ENCODE peak calls at places on chromosomes 7 and 10, in six cellular contexts. Z is fibroblast of villous mesenchyme, W is cardiac muscle cell, E is AG04449, X is chondrocyte, J is astrocyte of the spinal cord. T is an unnamed sample.

GRCh38 chr7:22651534-22652243 is 75.3 kb upstream of the IL6 start:
- DNase-seq in X (no peak), E (no peak), J (peak), W (peak), Z (no peak), T (no peak)

GRCh38 chr10:92970301-92971070 is 90.1 kb upstream of the CYP26C1 start:
- DNase-seq in W (peak), J (peak), E (no peak), X (no peak), Z (no peak), T (no peak)

GRCh38 chr7:114426824-114427223 is 12.2 kb downstream of the FOXP2 start:
- DNase-seq in E (no peak), J (peak), X (no peak), W (peak), Z (peak), T (no peak)

GRCh38 chr10:28442375-28442774 is 90.5 kb upstream of the WAC start:
- DNase-seq in E (no peak), W (no peak), Z (no peak), J (no peak), X (no peak), T (no peak)

GRCh38 chr10:77795426-77796055 is 131.0 kb downstream of the DLG5 start:
- DNase-seq in Z (no peak), W (no peak), J (no peak), X (peak), E (no peak), T (no peak)

GRCh38 chr10:73584737-73585136 is 6.4 kb downstream of the USP54 start:
- DNase-seq in J (peak), Z (peak), X (no peak), E (no peak), W (peak), T (no peak)

GRCh38 chr10:5293691-5294550 is 70.8 kb upstream of the UCN3 start:
- DNase-seq in Z (peak), E (no peak), W (peak), X (no peak), J (peak), T (no peak)

GRCh38 chr7:29469984-29470557 is 93.6 kb upstream of the PRR15 start:
- DNase-seq in E (no peak), J (no peak), Z (no peak), W (no peak), X (no peak), T (no peak)

GRCh38 chr10:109966961-109967738 is 40.6 kb upstream of the ADD3 start:
- DNase-seq in E (no peak), J (peak), Z (peak), W (peak), X (no peak), T (no peak)

GRCh38 chr10:70753841-70754621 is 31.1 kb downstream of the TBATA start:
- DNase-seq in X (peak), Z (no peak), E (no peak), W (peak), J (peak), T (no peak)

GRCh38 chr10:13949844-13950542 is 363.2 kb downstream of the PRPF18 start:
- DNase-seq in J (peak), X (no peak), Z (peak), E (peak), W (peak), T (no peak)

GRCh38 chr10:21873198-21873597 is 130.3 kb downstream of the DNAJC1 start:
- DNase-seq in X (no peak), J (no peak), Z (no peak), W (no peak), E (no peak), T (no peak)

GRCh38 chr10:116819999-116820677 is 29.2 kb upstream of the ENO4 start:
- DNase-seq in J (no peak), W (no peak), Z (no peak), E (no peak), X (no peak), T (no peak)

GRCh38 chr7:100890640-100891521 is 1.4 kb upstream of the UFSP1 start:
- DNase-seq in Z (no peak), J (no peak), E (no peak), X (no peak), W (peak), T (no peak)

GRCh38 chr10:72291019-72291532 is 17.4 kb downstream of the DDIT4 start:
- DNase-seq in E (no peak), X (no peak), W (no peak), Z (no peak), J (no peak), T (no peak)

GRCh38 chr7:124652237-124652636 is 113.4 kb downstream of the GPR37 start:
- DNase-seq in E (no peak), J (peak), Z (peak), X (no peak), W (no peak), T (no peak)

GRCh38 chr7:17095001-17095574 is 203.4 kb upstream of the AHR start:
- DNase-seq in J (peak), W (peak), X (no peak), Z (peak), E (peak), T (peak)

GRCh38 chr7:53596230-53596629 is 560.8 kb downstream of the POM121L12 start:
- DNase-seq in Z (no peak), E (no peak), W (no peak), J (peak), X (no peak), T (no peak)

GRCh38 chr10:124292911-124293640 is 125.6 kb downstream of the OAT start:
- DNase-seq in W (no peak), Z (no peak), J (peak), X (peak), E (no peak), T (no peak)

GRCh38 chr7:99987846-99988245 is 12.0 kb upstream of the AZGP1 start:
- DNase-seq in X (no peak), E (no peak), W (no peak), Z (no peak), J (no peak), T (no peak)

GRCh38 chr10:12780634-12781601 is 220.6 kb downstream of the CCDC3 start:
- DNase-seq in W (peak), J (peak), Z (no peak), E (no peak), X (no peak), T (no peak)

GRCh38 chr10:89115876-89116627 is 91.1 kb downstream of the CH25H start:
- DNase-seq in W (peak), J (peak), Z (no peak), E (no peak), X (no peak), T (no peak)

DNA sequence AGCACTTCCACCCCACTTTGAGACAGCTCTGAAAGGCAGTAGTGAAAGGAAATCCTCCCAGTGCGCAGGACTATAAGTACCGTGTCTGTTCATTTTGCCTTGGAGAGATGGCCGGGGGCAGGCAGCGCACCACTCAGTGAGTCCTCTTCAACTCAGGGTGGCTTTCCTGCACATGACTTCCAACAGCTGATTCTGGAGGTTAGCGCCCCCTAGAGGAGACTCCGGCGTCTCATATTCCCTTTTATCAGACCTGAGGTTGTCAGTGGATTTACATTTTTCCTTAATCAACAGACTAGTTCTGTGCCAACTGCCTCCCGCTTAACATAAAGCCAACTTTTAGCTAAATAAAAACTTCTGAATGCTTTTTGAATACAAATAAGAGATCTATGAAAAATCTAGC is 101.0 kb downstream of the HERPUD2 start:
- DNase-seq in Z (no peak), W (no peak), X (no peak), J (no peak), E (no peak), T (no peak)
- TF ChIP-seq CTCF in Z (peak), W (peak), X (peak), J (peak), E (no peak), T (peak)

GRCh38 chr7:47474937-47475879 is 106.7 kb downstream of the TNS3 start:
- DNase-seq in J (peak), Z (peak), X (no peak), E (peak), W (peak), T (peak)
- TF ChIP-seq CTCF in J (peak), Z (peak), X (peak), E (no peak), W (peak), T (peak)

DNA sequence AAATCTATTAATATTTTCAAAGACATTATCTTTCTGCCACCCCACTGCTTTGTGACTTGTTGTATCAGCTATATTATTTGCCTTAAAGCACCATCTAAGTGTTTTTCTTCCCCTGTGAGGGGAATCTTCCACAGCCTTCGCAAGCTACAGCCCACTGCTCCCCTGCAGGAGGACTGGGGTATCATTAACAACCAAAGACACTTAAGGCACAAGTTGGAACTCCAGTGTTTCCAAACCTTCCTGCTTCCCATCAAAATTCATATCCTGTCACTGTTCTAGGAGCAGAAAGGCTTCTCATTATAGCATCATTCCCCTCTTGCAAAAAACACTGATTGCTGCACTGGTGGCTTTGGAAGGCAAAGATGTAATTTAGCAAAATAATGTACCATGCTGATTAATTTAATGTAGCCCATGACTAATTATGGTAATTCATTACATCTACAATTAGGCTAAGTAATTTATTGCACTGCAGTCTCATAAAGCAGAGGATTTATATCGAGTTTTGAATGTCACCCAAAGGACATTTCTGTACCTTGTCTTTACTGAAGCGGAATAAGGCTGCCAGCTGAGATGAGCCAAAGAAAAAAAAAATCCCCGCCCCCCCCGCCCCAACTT is 207.1 kb downstream of the SKAP2 start:
- DNase-seq in W (no peak), X (no peak), J (no peak), Z (no peak), E (no peak), T (no peak)
- TF ChIP-seq CTCF in W (no peak), X (no peak), J (no peak), Z (no peak), E (no peak), T (no peak)

DNA sequence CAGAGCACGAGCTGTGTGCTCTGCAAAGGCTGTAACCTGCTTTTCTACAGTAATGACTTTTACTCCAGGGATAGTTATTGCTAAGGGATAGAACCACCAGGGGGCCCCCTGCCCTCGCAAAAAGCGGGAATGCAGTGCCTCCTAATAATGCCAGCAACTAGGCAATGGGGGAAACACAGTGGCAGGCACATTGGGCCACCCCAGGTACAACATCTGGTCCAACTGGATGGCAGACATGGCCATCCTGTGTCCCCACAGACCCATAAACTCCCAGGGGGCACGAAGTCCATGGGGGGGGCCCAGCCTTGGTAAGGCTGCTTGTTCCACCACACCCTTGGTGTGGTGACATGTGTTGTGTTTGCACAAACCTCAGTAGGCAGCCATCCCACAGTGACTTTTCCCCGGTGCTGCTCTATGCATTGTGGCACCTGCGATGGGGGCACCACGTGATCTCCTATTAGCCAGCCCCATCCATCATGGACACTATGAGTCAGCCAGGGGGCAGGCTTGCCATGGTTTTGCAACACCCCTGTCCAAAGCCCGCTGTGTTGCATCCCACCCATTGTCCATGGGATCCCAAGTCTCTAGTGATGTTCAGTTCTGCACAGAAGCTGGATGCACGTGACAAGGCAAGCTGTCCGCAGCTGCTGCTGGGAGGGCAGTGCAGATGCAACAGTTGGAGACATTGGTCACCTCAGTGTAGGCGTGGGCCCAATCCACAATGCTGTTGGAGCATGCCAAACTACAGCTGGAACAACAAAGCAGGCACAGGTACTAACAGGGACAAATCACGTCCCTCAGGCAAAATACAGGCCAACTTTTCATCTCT is 84.0 kb downstream of the ANLN start:
- DNase-seq in Z (peak), J (no peak), X (no peak), E (no peak), W (peak), T (no peak)
- TF ChIP-seq CTCF in Z (peak), J (peak), X (peak), E (peak), W (peak), T (peak)

T was measured in AG09319.